ENCODE peak calls at places on chromosome 1, in seven cellular contexts. D, G, W, R, J, I and T are unnamed samples.

GRCh38 chr1:64823691-64824476 is 79.0 kb downstream of the RAVER2 start:
- DNase-seq in I (peak; percentile 88), G (peak; percentile 43), R (peak; percentile 91), W (peak; percentile 81), J (peak; percentile 74), D (peak; percentile 62), T (peak; percentile 72)

GRCh38 chr1:214518387-214518786 is 33.0 kb downstream of the PTPN14 start:
- DNase-seq in D (no peak), J (no peak), R (no peak), G (no peak), I (no peak), W (peak; percentile 44), T (no peak)

GRCh38 chr1:23799570-23800395 is 771 bp downstream of the GALE start:
- DNase-seq in J (peak; percentile 79), W (peak; percentile 56), R (peak; percentile 64), I (peak; percentile 73), D (no peak), G (no peak), T (peak; percentile 22)

GRCh38 chr1:243493156-243494129 is 237.6 kb downstream of the SDCCAG8 start:
- DNase-seq in D (no peak), I (peak; percentile 29), G (no peak), R (no peak), J (no peak), W (peak; percentile 61), T (no peak)

GRCh38 chr1:215872658-215873057 is 305.6 kb downstream of the KCTD3 start:
- DNase-seq in R (no peak), G (no peak), W (no peak), J (no peak), D (no peak), I (no peak), T (no peak)

GRCh38 chr1:53381790-53382401 is 54.0 kb upstream of the LRP8 start:
- DNase-seq in I (peak; percentile 33), R (no peak), G (no peak), W (peak; percentile 77), D (no peak), J (peak; percentile 13), T (no peak)

GRCh38 chr1:247286134-247286670 is 30.3 kb downstream of the VN1R5 start:
- DNase-seq in R (no peak), D (no peak), I (no peak), J (no peak), G (no peak), W (no peak), T (no peak)

GRCh38 chr1:106217765-106218164 is 838.7 kb upstream of the PRMT6 start:
- DNase-seq in J (no peak), W (no peak), I (no peak), R (no peak), G (no peak), D (no peak), T (no peak)

GRCh38 chr1:31033573-31033972 is 31.9 kb downstream of the PUM1 start:
- DNase-seq in W (no peak), I (no peak), G (no peak), D (no peak), R (no peak), J (no peak), T (no peak)

GRCh38 chr1:119184972-119185371 is 44.5 kb upstream of the WARS2 start:
- DNase-seq in I (no peak), D (no peak), G (no peak), J (no peak), R (no peak), W (no peak), T (no peak)

GRCh38 chr1:54384921-54385726 is 21.1 kb downstream of the SSBP3 start:
- DNase-seq in R (no peak), I (no peak), W (peak; percentile 53), G (no peak), D (no peak), J (no peak), T (no peak)